ENCODE peak calls at places on chromosome 9, in ten cellular contexts. S, M, G, P, F, B, W, E, R and N are unnamed samples.

GRCh38 chr9:121751686-121752445 is 100.4 kb downstream of the DAB2IP start:
- DNase-seq in S (no peak), M (no peak), G (no peak), P (no peak), F (no peak), B (no peak), W (no peak), E (no peak), R (no peak), N (no peak)

GRCh38 chr9:137694236-137694959 is 75.6 kb downstream of the EHMT1 start:
- DNase-seq in S (no peak), M (no peak), G (no peak), P (no peak), F (no peak), B (no peak), W (no peak), E (no peak), R (no peak), N (no peak)

GRCh38 chr9:91113026-91113425 is 248.7 kb downstream of the AUH start:
- DNase-seq in S (no peak), M (no peak), G (no peak), P (no peak), F (no peak), B (no peak), W (no peak), E (no peak), R (no peak), N (no peak)

GRCh38 chr9:33952066-33952465 is 96.6 kb downstream of the UBAP2 start:
- DNase-seq in S (no peak), M (no peak), G (no peak), P (no peak), F (no peak), B (no peak), W (no peak), E (no peak), R (no peak), N (no peak)

GRCh38 chr9:132094314-132094791 is 14.7 kb upstream of the MED27 start:
- DNase-seq in S (no peak), M (no peak), G (no peak), P (no peak), F (no peak), B (no peak), W (no peak), E (no peak), R (no peak), N (no peak)

GRCh38 chr9:38079410-38080105 is 10.5 kb upstream of the SHB start:
- DNase-seq in S (no peak), M (no peak), G (no peak), P (no peak), F (no peak), B (no peak), W (no peak), E (no peak), R (no peak), N (peak)

GRCh38 chr9:25964239-25964638 is 286.0 kb upstream of the TUSC1 start:
- DNase-seq in S (no peak), M (peak), G (no peak), P (peak), F (peak), B (no peak), W (no peak), E (peak), R (no peak), N (peak)

GRCh38 chr9:93678199-93679019 is 102.0 kb downstream of the PHF2 start:
- DNase-seq in S (peak), M (no peak), G (peak), P (no peak), F (no peak), B (no peak), W (peak), E (no peak), R (no peak), N (peak)

GRCh38 chr9:83285836-83286235 is 222.9 kb upstream of the RASEF start:
- DNase-seq in S (no peak), M (no peak), G (no peak), P (no peak), F (no peak), B (no peak), W (no peak), E (no peak), R (no peak), N (no peak)

GRCh38 chr9:115340314-115340713 is 222.4 kb upstream of the TNC start:
- DNase-seq in S (no peak), M (no peak), G (no peak), P (no peak), F (no peak), B (no peak), W (no peak), E (no peak), R (no peak), N (no peak)

GRCh38 chr9:7237473-7238243 is 479.9 kb downstream of the KDM4C start:
- DNase-seq in S (no peak), M (no peak), G (no peak), P (no peak), F (no peak), B (no peak), W (no peak), E (no peak), R (no peak), N (no peak)

GRCh38 chr9:86578722-86579121 is 224.5 kb upstream of the TUT7 start:
- DNase-seq in S (no peak), M (no peak), G (no peak), P (no peak), F (no peak), B (no peak), W (no peak), E (no peak), R (no peak), N (no peak)

GRCh38 chr9:126275386-126276001 is 51.1 kb upstream of the MVB12B start:
- DNase-seq in S (no peak), M (no peak), G (peak), P (no peak), F (no peak), B (no peak), W (peak), E (no peak), R (no peak), N (peak)

GRCh38 chr9:134283692-134284265 is 42.5 kb upstream of the RXRA start:
- DNase-seq in S (no peak), M (no peak), G (no peak), P (no peak), F (no peak), B (no peak), W (peak), E (no peak), R (no peak), N (no peak)

GRCh38 chr9:110536802-110537201 is 42.7 kb downstream of the SVEP1 start:
- DNase-seq in S (no peak), M (no peak), G (no peak), P (no peak), F (peak), B (no peak), W (no peak), E (no peak), R (no peak), N (no peak)

GRCh38 chr9:35905912-35906679 is at the start of gene HRCT1:
- DNase-seq in S (peak), M (peak), G (peak), P (peak), F (peak), B (no peak), W (peak), E (peak), R (no peak), N (no peak)

GRCh38 chr9:111572945-111573604 is 26.4 kb downstream of the PTGR1 start:
- DNase-seq in S (no peak), M (no peak), G (no peak), P (no peak), F (no peak), B (no peak), W (no peak), E (peak), R (no peak), N (no peak)

GRCh38 chr9:92146610-92147009 is 31.4 kb upstream of the SPTLC1 start:
- DNase-seq in S (no peak), M (no peak), G (no peak), P (no peak), F (peak), B (no peak), W (no peak), E (no peak), R (no peak), N (no peak)

GRCh38 chr9:116425244-116425643 is 261.9 kb upstream of the TRIM32 start:
- DNase-seq in S (no peak), M (no peak), G (no peak), P (no peak), F (no peak), B (no peak), W (no peak), E (no peak), R (no peak), N (no peak)

GRCh38 chr9:104831681-104832080 is 67.8 kb downstream of the NIPSNAP3B start:
- DNase-seq in S (no peak), M (no peak), G (no peak), P (peak), F (peak), B (no peak), W (no peak), E (no peak), R (no peak), N (no peak)

GRCh38 chr9:98584059-98584458 is 124.7 kb downstream of the GABBR2 start:
- DNase-seq in S (no peak), M (no peak), G (no peak), P (no peak), F (no peak), B (no peak), W (no peak), E (no peak), R (peak), N (no peak)

GRCh38 chr9:93589688-93590087 is 13.3 kb downstream of the PHF2 start:
- DNase-seq in S (no peak), M (no peak), G (no peak), P (no peak), F (no peak), B (no peak), W (no peak), E (peak), R (no peak), N (no peak)

GRCh38 chr9:135328485-135329417 is 150.8 kb upstream of the PPP1R26 start:
- DNase-seq in S (peak), M (no peak), G (no peak), P (no peak), F (no peak), B (no peak), W (peak), E (no peak), R (no peak), N (peak)

GRCh38 chr9:37289631-37290030 is 132.9 kb upstream of the GRHPR start:
- DNase-seq in S (no peak), M (no peak), G (no peak), P (no peak), F (no peak), B (no peak), W (no peak), E (no peak), R (no peak), N (no peak)

GRCh38 chr9:133117271-133118178 is 3.5 kb downstream of the RALGDS start:
- DNase-seq in S (no peak), M (no peak), G (peak), P (no peak), F (no peak), B (no peak), W (peak), E (no peak), R (no peak), N (peak)

GRCh38 chr9:4333231-4333740 is 33.4 kb upstream of the GLIS3 start:
- DNase-seq in S (no peak), M (no peak), G (no peak), P (no peak), F (no peak), B (no peak), W (no peak), E (no peak), R (no peak), N (no peak)

GRCh38 chr9:131992906-131993657 is 86.6 kb downstream of the MED27 start:
- DNase-seq in S (no peak), M (no peak), G (no peak), P (no peak), F (no peak), B (no peak), W (no peak), E (no peak), R (no peak), N (no peak)

GRCh38 chr9:112176410-112177010 is 1.4 kb upstream of the SUSD1 start:
- DNase-seq in S (no peak), M (no peak), G (no peak), P (no peak), F (peak), B (peak), W (no peak), E (peak), R (no peak), N (no peak)

GRCh38 chr9:111842313-111842712 is 47.6 kb upstream of the SHOC1 start:
- DNase-seq in S (no peak), M (no peak), G (no peak), P (no peak), F (no peak), B (no peak), W (no peak), E (no peak), R (no peak), N (no peak)

GRCh38 chr9:128607642-128608350 is 48.9 kb downstream of the DYNC2I2 start:
- DNase-seq in S (no peak), M (no peak), G (peak), P (no peak), F (no peak), B (no peak), W (peak), E (no peak), R (no peak), N (no peak)

GRCh38 chr9:13971910-13972655 is 341.9 kb downstream of the NFIB start:
- DNase-seq in S (no peak), M (no peak), G (no peak), P (no peak), F (no peak), B (no peak), W (no peak), E (no peak), R (no peak), N (no peak)

GRCh38 chr9:95029251-95029650 is 288.3 kb downstream of the FANCC start:
- DNase-seq in S (no peak), M (no peak), G (no peak), P (no peak), F (no peak), B (no peak), W (no peak), E (no peak), R (no peak), N (no peak)

GRCh38 chr9:7403839-7404238 is 395.7 kb downstream of the DMAC1 start:
- DNase-seq in S (no peak), M (no peak), G (no peak), P (no peak), F (no peak), B (no peak), W (no peak), E (no peak), R (no peak), N (no peak)

GRCh38 chr9:9003184-9003583 is 1203.6 kb upstream of the DMAC1 start:
- DNase-seq in S (no peak), M (no peak), G (no peak), P (no peak), F (peak), B (no peak), W (no peak), E (peak), R (no peak), N (no peak)

GRCh38 chr9:22241024-22241423 is 205.6 kb upstream of the DMRTA1 start:
- DNase-seq in S (no peak), M (no peak), G (no peak), P (no peak), F (no peak), B (no peak), W (no peak), E (no peak), R (no peak), N (no peak)

GRCh38 chr9:22238809-22239684 is 207.6 kb upstream of the DMRTA1 start:
- DNase-seq in S (no peak), M (peak), G (no peak), P (no peak), F (peak), B (no peak), W (no peak), E (peak), R (no peak), N (no peak)

GRCh38 chr9:22244141-22245011 is 202.2 kb upstream of the DMRTA1 start:
- DNase-seq in S (peak), M (peak), G (no peak), P (no peak), F (peak), B (peak), W (no peak), E (peak), R (no peak), N (peak)

GRCh38 chr9:22240619-22241018 is 206.0 kb upstream of the DMRTA1 start:
- DNase-seq in S (no peak), M (no peak), G (no peak), P (no peak), F (no peak), B (no peak), W (no peak), E (no peak), R (no peak), N (no peak)

GRCh38 chr9:22241611-22242010 is 205.0 kb upstream of the DMRTA1 start:
- DNase-seq in S (no peak), M (no peak), G (no peak), P (no peak), F (no peak), B (no peak), W (no peak), E (no peak), R (no peak), N (no peak)
- H3K4me3 ChIP-seq in S (no peak), M (no peak), G (no peak), P (no peak), F (no peak), B (no peak), W (no peak), E (no peak), R (no peak), N (no peak)

GRCh38 chr9:16307626-16308195 is 562.8 kb downstream of the BNC2 start:
- DNase-seq in S (no peak), M (no peak), G (no peak), P (no peak), F (peak), B (no peak), W (no peak), E (no peak), R (no peak), N (no peak)

GRCh38 chr9:16303506-16303905 is 567.0 kb downstream of the BNC2 start:
- DNase-seq in S (no peak), M (no peak), G (no peak), P (no peak), F (no peak), B (no peak), W (no peak), E (no peak), R (no peak), N (no peak)

GRCh38 chr9:16309350-16310271 is 560.9 kb downstream of the BNC2 start:
- DNase-seq in S (no peak), M (no peak), G (no peak), P (no peak), F (no peak), B (no peak), W (peak), E (peak), R (no peak), N (no peak)

GRCh38 chr9:16308645-16309044 is 561.8 kb downstream of the BNC2 start:
- DNase-seq in S (no peak), M (no peak), G (no peak), P (no peak), F (no peak), B (no peak), W (no peak), E (no peak), R (no peak), N (no peak)

GRCh38 chr9:16304301-16304700 is 566.2 kb downstream of the BNC2 start:
- DNase-seq in S (no peak), M (no peak), G (no peak), P (no peak), F (no peak), B (no peak), W (no peak), E (no peak), R (no peak), N (no peak)
- H3K4me3 ChIP-seq in S (no peak), M (no peak), G (no peak), P (no peak), F (no peak), B (no peak), W (no peak), E (no peak), R (no peak), N (no peak)

GRCh38 chr9:107588393-107588792 is 98.8 kb upstream of the KLF4 start:
- DNase-seq in S (no peak), M (no peak), G (no peak), P (no peak), F (no peak), B (no peak), W (no peak), E (no peak), R (no peak), N (no peak)

GRCh38 chr9:107585465-107585864 is 95.9 kb upstream of the KLF4 start:
- DNase-seq in S (no peak), M (no peak), G (no peak), P (no peak), F (no peak), B (no peak), W (no peak), E (no peak), R (no peak), N (no peak)

GRCh38 chr9:107584944-107585343 is 95.4 kb upstream of the KLF4 start:
- DNase-seq in S (no peak), M (no peak), G (no peak), P (no peak), F (no peak), B (no peak), W (no peak), E (no peak), R (no peak), N (no peak)

GRCh38 chr9:107586493-107586892 is 96.9 kb upstream of the KLF4 start:
- DNase-seq in S (no peak), M (no peak), G (no peak), P (no peak), F (no peak), B (no peak), W (no peak), E (no peak), R (no peak), N (no peak)

DNA sequence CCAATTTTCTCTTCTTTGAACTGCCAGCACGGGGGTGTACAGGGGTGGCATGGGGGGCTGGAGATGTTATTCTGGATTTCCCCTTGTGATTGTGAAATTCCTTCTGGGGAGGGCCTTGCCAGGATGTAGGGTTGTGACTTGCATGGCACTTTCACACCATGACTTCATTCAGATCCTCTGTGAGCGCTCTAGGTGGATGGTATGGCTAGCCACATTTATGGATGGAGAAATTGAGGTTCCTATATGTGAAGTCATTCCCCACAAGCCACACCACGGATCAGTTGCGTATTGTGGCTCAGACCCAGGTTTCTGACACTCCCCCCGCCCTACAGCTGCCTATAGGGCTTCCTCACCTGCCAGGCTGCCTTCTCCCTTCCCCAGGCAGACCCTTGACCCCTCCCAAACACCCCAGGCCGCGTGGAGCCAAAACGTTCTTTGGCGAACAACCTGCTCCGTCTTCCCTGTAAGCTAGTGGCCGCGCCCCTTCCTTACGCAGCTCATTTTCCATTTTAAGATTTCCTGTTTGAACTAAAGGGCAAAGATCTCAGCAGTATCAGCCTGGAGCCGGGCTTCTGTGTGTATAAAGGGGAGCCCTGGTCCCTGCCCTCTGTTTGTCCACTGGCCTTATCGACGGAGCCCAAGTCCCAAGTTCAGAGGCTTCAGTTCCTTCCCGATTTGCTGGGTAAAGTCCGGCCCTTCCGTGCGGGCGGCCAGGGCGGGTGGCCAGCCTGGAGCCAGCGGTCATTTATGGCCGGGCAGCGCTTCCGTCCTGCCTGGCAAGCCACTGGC is 97.8 kb upstream of the KLF4 start:
- DNase-seq in S (peak), M (no peak), G (no peak), P (no peak), F (no peak), B (no peak), W (peak), E (peak), R (no peak), N (no peak)
- H3K4me3 ChIP-seq in S (peak), M (no peak), G (no peak), P (no peak), F (no peak), B (no peak), W (no peak), E (no peak), R (no peak), N (no peak)

GRCh38 chr9:105859428-105860091 is 165.2 kb downstream of the TMEM38B start:
- DNase-seq in S (no peak), M (no peak), G (no peak), P (no peak), F (no peak), B (no peak), W (no peak), E (no peak), R (no peak), N (no peak)

GRCh38 chr9:105856020-105856419 is 161.7 kb downstream of the TMEM38B start:
- DNase-seq in S (no peak), M (no peak), G (no peak), P (no peak), F (no peak), B (no peak), W (no peak), E (no peak), R (no peak), N (no peak)

GRCh38 chr9:105858284-105858683 is 163.9 kb downstream of the TMEM38B start:
- DNase-seq in S (no peak), M (no peak), G (no peak), P (no peak), F (no peak), B (no peak), W (no peak), E (no peak), R (no peak), N (no peak)

GRCh38 chr9:105860526-105860925 is 166.2 kb downstream of the TMEM38B start:
- DNase-seq in S (no peak), M (no peak), G (no peak), P (no peak), F (no peak), B (no peak), W (no peak), E (no peak), R (no peak), N (no peak)

DNA sequence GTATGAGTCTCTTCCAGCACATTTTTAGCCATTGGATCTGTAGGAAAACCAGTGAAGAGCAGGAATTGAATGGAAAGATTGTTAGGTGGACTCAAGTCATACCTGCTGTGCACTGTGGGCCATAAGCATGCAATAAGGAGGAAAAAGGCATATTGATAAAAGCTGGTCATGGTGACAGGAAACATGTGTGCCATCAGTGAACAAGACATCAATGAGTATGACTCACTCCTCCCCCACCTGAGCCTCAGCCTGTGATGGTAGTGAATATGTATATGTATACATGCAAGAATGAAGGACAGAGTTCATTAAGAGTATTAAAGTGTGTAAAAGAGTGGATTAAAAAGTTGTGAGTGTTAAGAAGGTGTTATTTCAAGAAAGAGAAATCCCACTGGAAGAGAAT is 164.5 kb downstream of the TMEM38B start:
- DNase-seq in S (no peak), M (no peak), G (no peak), P (no peak), F (no peak), B (no peak), W (no peak), E (no peak), R (no peak), N (no peak)
- H3K4me3 ChIP-seq in S (no peak), M (no peak), G (no peak), P (no peak), F (no peak), B (no peak), W (no peak), E (no peak), R (no peak), N (no peak)